ENCODE peak calls at places on chromosome 20, in five cellular contexts. A is RWPE1, K is adrenal gland, Z is WTC11, I is psoas muscle. Y is an unnamed sample.

GRCh38 chr20:1872456-1873183 is 22.6 kb upstream of the SIRPA start:
- DNase-seq in A (no peak), K (no peak), Z (no peak), I (no peak), Y (no peak)

GRCh38 chr20:51767867-51768758 is at the start of gene ATP9A:
- DNase-seq in A (peak; percentile 44), K (peak; percentile 21), Z (peak; percentile 39), I (peak; percentile 43), Y (peak; percentile 26)

GRCh38 chr20:25738198-25738597 is 41.5 kb upstream of the ZNF337 start:
- DNase-seq in A (peak; percentile 17), K (no peak), Z (no peak), I (no peak), Y (no peak)

GRCh38 chr20:8132015-8132631 is at the start of gene PLCB1:
- DNase-seq in A (peak; percentile 74), K (peak; percentile 85), Z (peak; percentile 93), I (peak; percentile 87), Y (peak; percentile 79)

GRCh38 chr20:44701116-44701865 is 13.9 kb upstream of the CCN5 start:
- DNase-seq in A (no peak), K (peak; percentile 54), Z (peak; percentile 59), I (no peak), Y (no peak)

GRCh38 chr20:59776626-59777320 is 156.7 kb downstream of the SYCP2 start:
- DNase-seq in A (no peak), K (no peak), Z (no peak), I (no peak), Y (no peak)

GRCh38 chr20:32442630-32443029 is 84.5 kb downstream of the ASXL1 start:
- DNase-seq in A (no peak), K (no peak), Z (no peak), I (no peak), Y (no peak)

GRCh38 chr20:10495173-10495572 is 60.1 kb downstream of the SLX4IP start:
- DNase-seq in A (no peak), K (no peak), Z (no peak), I (no peak), Y (no peak)

GRCh38 chr20:45432294-45432693 is 16.4 kb downstream of the PIGT start:
- DNase-seq in A (no peak), K (no peak), Z (no peak), I (no peak), Y (no peak)

GRCh38 chr20:1415667-1416468 is 23.0 kb upstream of the FKBP1A start:
- DNase-seq in A (peak; percentile 93), K (no peak), Z (no peak), I (no peak), Y (no peak)

GRCh38 chr20:47181056-47181862 is 175.2 kb downstream of the ZMYND8 start:
- DNase-seq in A (peak; percentile 96), K (no peak), Z (peak; percentile 38), I (no peak), Y (no peak)

GRCh38 chr20:50040432-50041237 is 57.9 kb downstream of the SNAI1 start:
- DNase-seq in A (no peak), K (no peak), Z (no peak), I (no peak), Y (no peak)

GRCh38 chr20:53828673-53829085 is 235.0 kb upstream of the ZNF217 start:
- DNase-seq in A (peak; percentile 80), K (no peak), Z (no peak), I (no peak), Y (no peak)

GRCh38 chr20:48750941-48751620 is 76.7 kb downstream of the PREX1 start:
- DNase-seq in A (no peak), K (peak; percentile 64), Z (peak; percentile 76), I (peak; percentile 39), Y (peak; percentile 70)

GRCh38 chr20:44083220-44083933 is 103.6 kb downstream of the JPH2 start:
- DNase-seq in A (no peak), K (no peak), Z (no peak), I (peak; percentile 76), Y (no peak)

GRCh38 chr20:1338801-1339200 is 9.9 kb upstream of the SDCBP2 start:
- DNase-seq in A (no peak), K (no peak), Z (no peak), I (no peak), Y (no peak)

GRCh38 chr20:20407891-20408805 is 40.2 kb downstream of the INSM1 start:
- DNase-seq in A (no peak), K (no peak), Z (no peak), I (no peak), Y (peak; percentile 61)
- TF ChIP-seq CTCF in A (no peak), K (no peak), Z (no peak), I (no peak), Y (peak; percentile 44)

DNA sequence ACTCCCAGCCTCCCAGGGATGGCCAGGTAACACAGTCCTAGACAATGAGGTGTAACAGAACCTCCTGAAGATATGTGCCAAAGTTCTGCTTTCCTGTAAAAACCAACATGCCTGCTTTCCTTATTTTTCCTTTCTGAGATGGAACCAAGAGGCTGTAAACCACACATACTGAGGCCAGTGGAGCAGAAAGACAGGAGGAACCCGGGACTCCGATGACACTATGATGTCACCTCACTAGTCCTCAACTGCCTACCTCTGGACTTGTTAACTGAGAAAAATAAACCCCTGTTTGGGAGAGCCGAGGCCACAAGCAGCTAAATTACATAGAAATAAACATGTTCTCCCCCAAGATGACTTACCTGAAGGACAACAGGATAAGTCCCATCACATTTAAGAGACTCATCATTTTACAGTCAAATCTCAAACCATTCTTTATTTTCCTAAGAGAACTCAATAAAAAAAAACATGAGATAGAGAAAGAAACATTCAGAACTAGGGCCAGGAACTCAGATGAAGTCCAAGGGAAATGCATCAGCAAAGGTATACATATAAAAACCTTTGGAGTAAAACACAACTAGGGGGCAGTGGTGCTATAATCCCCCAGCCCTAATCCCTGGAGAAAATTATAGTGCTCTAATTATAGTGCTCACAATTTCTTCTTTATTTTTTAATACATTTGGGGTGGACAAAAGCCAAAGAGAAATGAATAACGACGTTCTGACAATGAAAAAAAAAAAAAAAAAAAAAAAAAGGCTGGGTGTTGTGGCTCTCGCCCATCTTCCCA is 100.4 kb upstream of the EMILIN3 start:
- DNase-seq in A (no peak), K (no peak), Z (no peak), I (no peak), Y (no peak)
- TF ChIP-seq CTCF in A (no peak), K (no peak), Z (no peak), I (no peak), Y (no peak)

GRCh38 chr20:21767200-21767738 is 61.8 kb downstream of the PAX1 start:
- DNase-seq in A (no peak), K (no peak), Z (no peak), I (no peak), Y (no peak)

DNA sequence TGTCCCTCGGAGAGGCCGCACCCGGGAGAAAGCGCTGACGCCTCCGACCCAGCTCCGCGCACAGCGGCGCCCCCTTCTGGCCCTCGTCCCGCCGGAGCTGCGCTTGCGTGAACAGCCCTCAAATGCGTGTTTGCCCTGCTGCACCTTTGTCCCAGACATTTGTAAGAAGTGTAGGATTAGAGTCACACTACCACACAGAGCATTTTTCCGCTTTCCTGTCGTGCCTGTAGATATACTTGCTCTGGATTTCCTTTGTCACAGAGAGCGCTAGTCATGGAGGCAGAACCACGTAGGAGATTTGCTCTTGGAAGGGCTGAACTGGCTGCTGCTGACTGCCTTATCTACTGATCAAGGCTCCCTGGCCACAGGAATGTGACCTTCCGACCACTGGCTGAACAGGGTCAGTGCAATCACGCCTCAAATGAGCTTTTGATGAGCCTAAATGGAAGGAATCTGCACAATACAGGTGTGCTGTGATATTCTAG is 62.3 kb downstream of the PAX1 start:
- DNase-seq in A (no peak), K (peak; percentile 63), Z (peak; percentile 89), I (no peak), Y (no peak)
- TF ChIP-seq CTCF in A (peak; percentile 14), K (peak; percentile 24), Z (peak; percentile 59), I (no peak), Y (peak; percentile 19)

GRCh38 chr20:62553136-62553837 is 77.5 kb upstream of the GATA5 start:
- DNase-seq in A (no peak), K (no peak), Z (no peak), I (no peak), Y (no peak)
- TF ChIP-seq CTCF in A (no peak), K (no peak), Z (no peak), I (peak; percentile 19), Y (no peak)

DNA sequence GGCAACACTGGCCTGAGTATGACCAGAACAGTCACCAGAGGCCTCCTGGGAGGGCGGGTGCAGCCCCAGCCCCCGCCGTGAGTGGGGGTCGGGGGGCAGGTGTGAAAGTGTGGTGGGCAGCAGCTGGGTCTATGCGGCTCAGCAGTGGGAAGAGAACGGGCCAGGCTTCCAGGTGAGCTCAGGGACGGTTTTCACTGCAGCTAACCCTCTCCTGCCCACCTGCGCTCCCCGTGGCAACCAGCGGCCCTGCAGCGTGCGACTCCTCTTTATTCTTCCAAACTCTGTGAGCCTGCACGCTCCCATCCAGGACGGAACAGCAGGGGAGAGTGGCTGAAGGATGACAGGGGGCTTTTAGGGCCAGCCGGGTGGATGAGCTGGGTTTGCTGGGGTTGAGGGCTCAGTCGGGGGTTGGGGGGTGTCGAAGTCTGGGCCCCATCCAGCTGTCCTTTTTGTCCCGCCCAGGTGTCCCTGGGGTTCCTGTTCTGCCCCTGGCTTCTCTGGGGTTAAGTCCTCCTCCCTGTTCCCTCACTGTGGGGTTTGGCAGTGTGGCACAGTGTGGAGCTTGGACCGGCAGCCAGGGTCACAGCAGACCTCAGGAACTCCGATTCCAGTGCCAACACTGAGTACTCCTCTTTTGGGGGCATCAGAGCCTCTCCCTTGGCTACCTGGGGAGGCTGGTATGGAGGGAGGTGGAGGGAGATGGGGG is 859 bp upstream of the BIRC7 start:
- DNase-seq in A (peak; percentile 80), K (no peak), Z (peak; percentile 82), I (no peak), Y (no peak)
- TF ChIP-seq CTCF in A (peak; percentile 84), K (no peak), Z (peak; percentile 51), I (no peak), Y (no peak)

GRCh38 chr20:64145458-64146300 is 18.6 kb upstream of the MYT1 start:
- DNase-seq in A (no peak), K (no peak), Z (peak; percentile 66), I (no peak), Y (peak; percentile 22)
- TF ChIP-seq CTCF in A (no peak), K (no peak), Z (peak; percentile 49), I (no peak), Y (no peak)

GRCh38 chr20:38894091-38894847 is 31.9 kb upstream of the FAM83D start:
- DNase-seq in A (no peak), K (no peak), Z (no peak), I (peak; percentile 31), Y (peak; percentile 73)
- TF ChIP-seq CTCF in A (peak; percentile 27), K (no peak), Z (no peak), I (no peak), Y (no peak)

GRCh38 chr20:15827628-15828027 is 745.6 kb downstream of the KIF16B start:
- DNase-seq in A (no peak), K (no peak), Z (no peak), I (no peak), Y (no peak)

GRCh38 chr20:15818651-15819071 is 754.6 kb downstream of the KIF16B start:
- DNase-seq in A (no peak), K (no peak), Z (no peak), I (no peak), Y (no peak)

DNA sequence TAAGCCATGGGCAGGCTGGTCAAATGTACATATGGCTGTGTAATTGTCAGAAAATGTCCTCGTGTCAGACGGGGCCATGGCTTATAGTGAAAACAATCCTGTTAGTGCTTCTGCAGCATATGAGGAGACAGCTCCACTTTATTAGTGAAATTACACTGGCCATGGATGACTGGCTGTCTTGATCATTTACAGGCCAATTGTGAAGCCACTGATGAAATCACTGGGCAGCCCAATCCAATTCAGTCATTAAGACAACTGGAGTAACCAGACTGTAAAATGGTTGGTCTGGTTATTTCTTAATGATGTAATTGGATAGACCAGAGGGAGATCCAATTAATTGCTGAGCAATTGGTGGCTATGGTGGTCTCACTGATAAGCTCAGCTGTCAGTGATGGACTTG is 749.5 kb downstream of the KIF16B start:
- DNase-seq in A (no peak), K (no peak), Z (no peak), I (no peak), Y (no peak)
- TF ChIP-seq CTCF in A (no peak), K (no peak), Z (no peak), I (no peak), Y (no peak)